ENCODE peak calls at places on chromosome 16, in ten cellular contexts. D, C, X, J, O, E, V, M, Y and U are unnamed samples.

GRCh38 chr16:49376206-49376605 is 2.6 kb downstream of the C16orf78 start:
- DNase-seq in D (no peak), C (no peak), X (no peak), J (no peak), O (no peak), E (no peak), V (no peak), M (no peak), Y (no peak), U (no peak)

GRCh38 chr16:88882358-88883030 is 16.0 kb upstream of the PABPN1L start:
- DNase-seq in D (no peak), C (no peak), X (no peak), J (no peak), O (peak; percentile 69), E (no peak), V (no peak), M (no peak), Y (no peak), U (no peak)

GRCh38 chr16:48365601-48366164 is 19.5 kb downstream of the SIAH1 start:
- DNase-seq in D (peak; percentile 79), C (peak; percentile 94), X (peak; percentile 92), J (peak; percentile 92), O (peak; percentile 93), E (peak; percentile 87), V (peak; percentile 88), M (peak; percentile 97), Y (peak; percentile 80), U (peak; percentile 94)

GRCh38 chr16:57061084-57061905 is 31.1 kb upstream of the CPNE2 start:
- DNase-seq in D (peak; percentile 49), C (no peak), X (peak; percentile 89), J (peak; percentile 76), O (no peak), E (peak; percentile 81), V (no peak), M (peak; percentile 88), Y (peak; percentile 19), U (no peak)

GRCh38 chr16:61549332-61549731 is 486.9 kb downstream of the CDH8 start:
- DNase-seq in D (no peak), C (no peak), X (no peak), J (no peak), O (no peak), E (no peak), V (no peak), M (no peak), Y (no peak), U (no peak)

GRCh38 chr16:67872631-67873434 is at the start of gene EDC4:
- DNase-seq in D (peak; percentile 88), C (peak; percentile 76), X (peak; percentile 89), J (peak; percentile 84), O (peak; percentile 83), E (peak; percentile 79), V (peak; percentile 89), M (peak; percentile 92), Y (peak; percentile 78), U (peak; percentile 93)

GRCh38 chr16:69057400-69058378 is 47.8 kb upstream of the HAS3 start:
- DNase-seq in D (peak; percentile 43), C (no peak), X (peak; percentile 46), J (peak; percentile 86), O (peak; percentile 95), E (peak; percentile 79), V (no peak), M (peak; percentile 92), Y (peak; percentile 91), U (no peak)

GRCh38 chr16:68282064-68282452 is 17.7 kb downstream of the SLC7A6 start:
- DNase-seq in D (no peak), C (no peak), X (no peak), J (no peak), O (no peak), E (no peak), V (no peak), M (no peak), Y (no peak), U (no peak)

GRCh38 chr16:71895679-71896385 is 501 bp downstream of the IST1 start:
- DNase-seq in D (no peak), C (peak; percentile 38), X (peak; percentile 50), J (peak; percentile 54), O (peak; percentile 63), E (peak; percentile 61), V (peak; percentile 30), M (peak; percentile 47), Y (peak; percentile 50), U (no peak)

GRCh38 chr16:19223235-19223847 is 55.3 kb downstream of the SYT17 start:
- DNase-seq in D (peak; percentile 59), C (peak; percentile 86), X (no peak), J (peak; percentile 2), O (peak; percentile 46), E (no peak), V (peak; percentile 68), M (peak; percentile 9), Y (peak; percentile 4), U (no peak)

GRCh38 chr16:87780385-87780989 is 14.7 kb upstream of the KLHDC4 start:
- DNase-seq in D (no peak), C (no peak), X (no peak), J (peak; percentile 84), O (no peak), E (peak; percentile 48), V (peak; percentile 77), M (peak; percentile 24), Y (peak; percentile 38), U (no peak)

GRCh38 chr16:27951752-27952151 is 111.8 kb downstream of the GSG1L start:
- DNase-seq in D (no peak), C (no peak), X (no peak), J (peak; percentile 11), O (no peak), E (peak; percentile 65), V (no peak), M (no peak), Y (peak; percentile 43), U (no peak)

GRCh38 chr16:64983983-64984382 is 137.9 kb downstream of the CDH11 start:
- DNase-seq in D (peak; percentile 71), C (peak; percentile 78), X (no peak), J (peak; percentile 86), O (peak; percentile 40), E (peak; percentile 75), V (no peak), M (peak; percentile 84), Y (peak; percentile 89), U (peak; percentile 86)

GRCh38 chr16:29701214-29701555 is 22.2 kb downstream of the QPRT start:
- DNase-seq in D (peak; percentile 52), C (no peak), X (no peak), J (no peak), O (no peak), E (no peak), V (no peak), M (no peak), Y (no peak), U (no peak)

DNA sequence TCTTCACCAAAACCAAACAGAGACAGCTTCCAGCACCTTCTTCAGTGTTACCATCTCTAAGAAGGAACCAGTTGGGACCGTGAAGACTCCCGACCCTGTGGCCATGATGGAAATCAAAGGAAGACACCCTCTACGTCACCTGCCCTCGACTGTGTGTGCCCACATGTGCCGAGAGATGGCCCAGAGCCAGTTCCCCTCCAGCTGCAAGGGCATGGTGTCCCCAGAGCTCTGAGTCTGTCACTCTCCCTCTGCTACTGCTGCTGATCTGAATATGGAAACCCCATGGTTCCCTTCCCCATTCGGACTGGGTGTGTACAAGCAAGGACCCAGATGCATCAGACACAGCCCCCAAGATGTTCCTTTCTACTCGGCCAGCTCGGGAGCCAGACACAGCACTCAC is 76.4 kb downstream of the SOCS1 start:
- DNase-seq in D (no peak), C (no peak), X (no peak), J (no peak), O (no peak), E (no peak), V (no peak), M (no peak), Y (no peak), U (no peak)
- TF ChIP-seq CTCF in D (no peak), C (no peak), X (no peak), J (no peak), O (no peak), E (no peak), V (no peak), M (no peak), Y (no peak), U (no peak)

GRCh38 chr16:83847371-83848225 is 39.8 kb downstream of the HSBP1 start:
- DNase-seq in D (no peak), C (no peak), X (no peak), J (no peak), O (no peak), E (no peak), V (no peak), M (no peak), Y (no peak), U (no peak)
- TF ChIP-seq CTCF in D (no peak), C (no peak), X (no peak), J (no peak), O (no peak), E (no peak), V (no peak), M (no peak), Y (no peak), U (no peak)

GRCh38 chr16:878071-878784 is 77.7 kb upstream of the GNG13 start:
- DNase-seq in D (no peak), C (peak; percentile 69), X (peak; percentile 5), J (no peak), O (peak; percentile 52), E (peak; percentile 14), V (peak; percentile 33), M (no peak), Y (peak; percentile 35), U (no peak)
- TF ChIP-seq CTCF in D (no peak), C (peak; percentile 21), X (no peak), J (no peak), O (peak; percentile 33), E (no peak), V (no peak), M (no peak), Y (peak; percentile 34), U (no peak)

DNA sequence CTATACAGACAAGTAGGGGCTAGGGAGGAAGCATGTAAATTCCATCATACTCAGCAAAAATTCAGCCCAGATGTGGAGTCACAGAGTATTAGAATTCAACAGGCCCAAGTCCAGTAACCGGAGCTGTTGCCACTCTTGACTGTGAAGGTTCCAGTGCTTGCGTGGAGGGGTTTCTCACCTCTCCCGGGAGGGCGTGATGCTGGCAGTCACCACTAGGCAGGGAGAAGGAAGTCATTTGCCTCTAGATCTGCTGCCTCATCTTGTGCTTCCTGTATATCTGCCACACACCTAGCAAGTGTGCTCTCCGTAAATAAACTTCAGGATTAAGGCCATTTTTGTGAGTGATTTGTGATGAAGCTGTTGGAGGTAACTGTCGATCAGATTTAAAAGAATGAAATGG is 1.0 kb upstream of the CKLF start:
- DNase-seq in D (peak; percentile 83), C (peak; percentile 46), X (peak; percentile 35), J (no peak), O (peak; percentile 74), E (peak; percentile 32), V (peak; percentile 72), M (peak; percentile 50), Y (peak; percentile 9), U (no peak)
- TF ChIP-seq CTCF in D (peak; percentile 69), C (peak; percentile 18), X (peak; percentile 18), J (peak; percentile 20), O (no peak), E (peak; percentile 34), V (no peak), M (peak; percentile 13), Y (peak; percentile 12), U (no peak)

GRCh38 chr16:86517652-86518258 is 7.4 kb downstream of the FOXF1 start:
- DNase-seq in D (peak; percentile 54), C (peak; percentile 77), X (peak; percentile 57), J (peak; percentile 78), O (peak; percentile 63), E (peak; percentile 62), V (peak; percentile 68), M (peak; percentile 84), Y (peak; percentile 88), U (no peak)
- TF ChIP-seq CTCF in D (peak; percentile 74), C (peak; percentile 51), X (peak; percentile 59), J (peak; percentile 90), O (peak; percentile 79), E (peak; percentile 86), V (peak; percentile 70), M (peak; percentile 84), Y (peak; percentile 90), U (peak; percentile 85)